ENCODE peak calls at places on chromosomes 3 and 15, in four cellular contexts. X, A, J and O are unnamed samples.

GRCh38 chr3:167166594-167167253 is 213.4 kb downstream of the ZBBX start:
- DNase-seq in J (no peak), A (no peak), X (no peak), O (no peak)

GRCh38 chr3:27756877-27757276 is 34.8 kb upstream of the EOMES start:
- DNase-seq in J (no peak), X (no peak), A (no peak), O (no peak)

GRCh38 chr3:25820372-25820771 is 30.5 kb downstream of the OXSM start:
- DNase-seq in A (no peak), J (no peak), X (no peak), O (no peak)

GRCh38 chr3:141737108-141737507 is 990 bp upstream of the RNF7 start:
- DNase-seq in A (no peak), J (peak), X (no peak), O (no peak)

GRCh38 chr15:63679588-63679987 is 82.4 kb downstream of the FBXL22 start:
- DNase-seq in A (no peak), X (no peak), J (no peak), O (no peak)

GRCh38 chr3:67083277-67083676 is 85.2 kb downstream of the KBTBD8 start:
- DNase-seq in A (no peak), X (no peak), J (no peak), O (no peak)

GRCh38 chr15:88204584-88204983 is 52.0 kb downstream of the NTRK3 start:
- DNase-seq in X (no peak), J (no peak), A (no peak), O (no peak)

GRCh38 chr3:51944541-51945021 is 2.4 kb downstream of the PARP3 start:
- DNase-seq in J (no peak), A (no peak), X (no peak), O (peak)

GRCh38 chr3:142984255-142984654 is 17.1 kb upstream of the U2SURP start:
- DNase-seq in X (no peak), A (no peak), J (no peak), O (no peak)

GRCh38 chr15:44243146-44243545 is 45.4 kb upstream of the GOLM2 start:
- DNase-seq in A (no peak), J (no peak), X (no peak), O (no peak)

GRCh38 chr15:44246521-44247268 is 41.8 kb upstream of the GOLM2 start:
- DNase-seq in J (no peak), A (no peak), X (no peak), O (no peak)

GRCh38 chr15:44243829-44244228 is 44.7 kb upstream of the GOLM2 start:
- DNase-seq in X (no peak), J (no peak), A (no peak), O (no peak)
- TF ChIP-seq CTCF in X (peak), J (peak), A (no peak), O (peak)

DNA sequence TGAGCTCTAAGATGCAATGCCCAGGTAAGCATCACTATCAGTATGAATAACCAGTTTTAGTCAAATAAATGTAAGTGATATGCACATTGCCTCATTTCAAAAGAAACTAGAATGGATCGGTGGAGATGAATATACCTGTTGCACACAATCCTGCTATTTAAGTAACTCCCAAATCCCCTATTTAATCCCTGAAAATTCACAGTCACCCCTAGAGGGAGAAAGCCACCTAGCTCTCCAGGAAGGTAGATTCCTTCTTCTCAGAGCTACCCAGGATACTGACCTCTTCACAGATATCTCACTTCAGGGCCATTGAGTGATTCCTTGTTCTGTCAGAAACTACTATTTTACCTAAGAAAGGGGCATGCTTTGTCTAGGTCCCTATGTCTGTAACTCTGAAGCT is 11.7 kb downstream of the LSAMP start:
- DNase-seq in A (no peak), X (no peak), J (no peak), O (no peak)
- TF ChIP-seq CTCF in A (no peak), X (no peak), J (no peak), O (no peak)

GRCh38 chr3:189053327-189053726 is 118.4 kb upstream of the TPRG1 start:
- DNase-seq in X (no peak), A (no peak), J (no peak), O (no peak)

DNA sequence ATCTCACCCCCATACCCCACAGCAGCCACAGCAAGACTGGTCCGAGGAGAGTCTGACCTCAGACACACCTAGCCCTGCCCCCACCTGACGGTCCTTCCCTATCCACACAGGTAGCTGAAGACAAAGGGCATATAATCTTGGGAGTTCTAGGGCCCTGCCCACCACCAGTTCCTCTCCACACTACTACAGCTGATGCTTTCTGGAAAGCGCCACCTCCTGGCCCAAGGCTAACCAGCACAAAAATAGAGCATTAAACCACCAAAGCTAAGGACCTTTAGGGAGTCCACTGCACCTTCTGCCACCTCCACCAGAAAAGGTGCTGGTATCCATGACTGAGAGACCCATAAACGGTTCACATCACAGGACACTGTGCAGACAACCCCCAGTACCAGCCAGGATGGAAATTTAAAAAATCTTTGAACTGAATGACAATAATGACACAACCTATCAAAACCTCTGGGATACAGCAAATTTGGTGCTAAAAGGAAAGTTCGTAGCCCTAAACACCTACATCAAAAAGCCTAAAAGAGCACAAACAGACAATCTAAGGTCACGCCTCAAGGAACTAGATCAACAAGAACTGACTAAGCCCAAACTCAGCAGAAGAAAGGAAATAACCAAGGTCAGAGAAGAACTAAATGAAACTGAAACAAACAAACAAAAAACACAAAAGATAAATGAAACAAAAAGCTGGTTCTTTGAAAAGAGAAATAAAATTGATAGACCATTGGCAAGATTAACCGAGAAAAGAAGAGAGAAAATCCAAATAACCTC is 122.1 kb upstream of the TPRG1 start:
- DNase-seq in J (no peak), X (no peak), A (no peak), O (no peak)
- TF ChIP-seq CTCF in J (peak), X (peak), A (no peak), O (no peak)

GRCh38 chr3:50319872-50320625 is 2.5 kb downstream of the HYAL2 start:
- DNase-seq in J (no peak), X (no peak), A (no peak), O (no peak)
- TF ChIP-seq CTCF in J (no peak), X (no peak), A (no peak), O (no peak)

DNA sequence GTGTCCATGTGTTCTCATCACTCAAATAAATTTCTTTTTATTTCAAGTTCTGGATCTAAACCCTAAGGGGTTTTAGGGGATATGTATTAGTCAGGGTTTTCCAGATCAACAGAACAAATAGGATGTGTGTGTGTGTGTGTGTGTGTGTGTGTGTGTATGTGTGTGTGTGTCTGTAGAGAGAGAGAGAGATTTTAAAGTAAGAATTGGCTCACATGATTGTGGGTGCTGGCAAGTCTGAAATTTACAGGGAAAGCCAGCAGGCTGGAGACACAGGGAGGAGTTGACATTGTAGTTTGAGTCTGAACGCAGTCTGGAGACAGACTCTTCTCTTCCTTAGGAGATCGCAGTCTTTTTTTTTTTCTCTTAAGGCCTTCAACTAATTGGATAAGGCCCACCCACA is 428.7 kb upstream of the TBL1XR1 start:
- DNase-seq in A (no peak), J (no peak), X (no peak), O (no peak)
- TF ChIP-seq CTCF in A (no peak), J (no peak), X (no peak), O (no peak)

DNA sequence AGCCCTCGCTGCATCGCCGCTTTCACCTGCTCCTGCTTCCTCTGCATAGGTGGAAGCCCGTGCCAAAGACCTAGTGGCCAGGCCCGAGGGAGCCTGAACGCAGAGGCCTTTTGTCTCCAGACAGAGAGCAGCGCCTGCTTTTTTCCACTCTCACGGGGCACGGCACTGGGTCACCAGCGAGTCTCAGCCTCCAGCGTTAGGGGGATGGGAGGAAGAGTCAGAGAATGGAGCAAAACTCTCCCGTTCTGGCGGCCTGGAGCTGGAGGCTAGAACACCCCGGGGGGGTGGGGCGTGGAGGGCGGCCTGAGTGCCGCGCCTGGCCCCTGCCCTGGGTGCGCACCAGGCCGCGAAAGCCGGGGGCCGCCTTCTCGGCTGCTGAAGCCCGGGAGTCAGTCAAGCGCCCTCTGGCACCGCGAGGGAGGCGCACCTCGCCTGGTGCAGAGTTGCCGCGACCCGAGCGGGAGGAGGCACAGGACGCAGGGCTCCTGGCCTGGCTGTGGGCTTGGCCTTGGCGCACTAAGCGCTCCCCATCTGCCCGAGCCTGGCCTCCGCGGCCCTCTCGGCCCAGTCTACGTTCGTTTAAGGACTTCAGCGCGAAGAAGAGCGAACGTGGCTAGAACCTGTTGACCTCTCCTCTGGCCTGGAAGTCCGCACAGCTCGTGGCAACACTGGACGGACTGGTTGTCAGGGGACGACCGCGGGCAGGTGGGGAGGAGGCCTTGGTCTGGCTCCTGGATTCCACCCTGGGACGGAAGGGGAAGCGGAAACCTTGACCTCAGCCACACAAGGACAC is 21.5 kb downstream of the NR2F2 start:
- DNase-seq in X (no peak), A (peak), J (no peak), O (no peak)
- TF ChIP-seq CTCF in X (peak), A (no peak), J (peak), O (peak)

GRCh38 chr3:4334548-4334947 is 31.4 kb downstream of the SETMAR start:
- DNase-seq in A (no peak), X (no peak), J (no peak), O (no peak)
- TF ChIP-seq CTCF in A (peak), X (no peak), J (peak), O (peak)